ENCODE peak calls at places on chromosomes 4 and X, in seven cellular contexts. E is BJ, G is AG04450, V is AG10803, A is ascending aorta, N is cardiac fibroblast, P is IMR-90. I is an unnamed sample.

GRCh38 chr4:17111959-17112659 is 213.7 kb upstream of the LDB2 start:
- DNase-seq in V (no peak), A (no peak), E (no peak), N (peak; percentile 16), P (no peak), G (no peak), I (peak; percentile 21)

GRCh38 chr4:168569066-168569908 is 72.4 kb downstream of the PALLD start:
- DNase-seq in V (peak; percentile 40), G (no peak), N (peak; percentile 35), A (no peak), P (no peak), E (no peak), I (no peak)

GRCh38 chr4:98253499-98253898 is 7.7 kb upstream of the RAP1GDS1 start:
- DNase-seq in A (no peak), E (no peak), P (no peak), N (no peak), G (no peak), V (no peak), I (no peak)

GRCh38 chr4:56082809-56083208 is 134.1 kb downstream of the CEP135 start:
- DNase-seq in N (no peak), P (no peak), E (no peak), G (no peak), A (no peak), V (no peak), I (no peak)

GRCh38 chrX:73765776-73766465 is 202.9 kb downstream of the CHIC1 start:
- DNase-seq in G (no peak), V (no peak), A (no peak), E (no peak), P (no peak), N (no peak), I (no peak)

GRCh38 chr4:150253965-150254364 is 175.7 kb downstream of the DCLK2 start:
- DNase-seq in A (no peak), N (no peak), E (no peak), G (no peak), P (no peak), V (no peak), I (no peak)

GRCh38 chr4:8393593-8394038 is 46.9 kb downstream of the ACOX3 start:
- DNase-seq in G (peak; percentile 90), P (peak; percentile 97), N (peak; percentile 95), V (peak; percentile 98), A (no peak), E (peak; percentile 96), I (peak; percentile 98)

GRCh38 chrX:41313419-41313818 is 20.5 kb upstream of the DDX3X start:
- DNase-seq in P (peak; percentile 94), N (peak; percentile 51), V (peak; percentile 76), E (no peak), G (no peak), A (no peak), I (peak; percentile 74)

GRCh38 chr4:81447551-81448266 is 24.0 kb downstream of the RASGEF1B start:
- DNase-seq in G (no peak), V (no peak), E (no peak), N (no peak), A (no peak), P (peak; percentile 39), I (no peak)

GRCh38 chrX:114959729-114960128 is 57.7 kb downstream of the IL13RA2 start:
- DNase-seq in N (peak; percentile 43), A (no peak), E (no peak), G (no peak), P (peak; percentile 22), V (peak; percentile 23), I (no peak)

GRCh38 chr4:6335040-6335590 is 65.5 kb downstream of the WFS1 start:
- DNase-seq in G (no peak), E (no peak), P (no peak), V (no peak), A (no peak), N (no peak), I (no peak)

GRCh38 chr4:92265798-92266197 is 38.0 kb upstream of the GRID2 start:
- DNase-seq in A (no peak), G (no peak), N (no peak), V (no peak), E (no peak), P (no peak), I (no peak)

DNA sequence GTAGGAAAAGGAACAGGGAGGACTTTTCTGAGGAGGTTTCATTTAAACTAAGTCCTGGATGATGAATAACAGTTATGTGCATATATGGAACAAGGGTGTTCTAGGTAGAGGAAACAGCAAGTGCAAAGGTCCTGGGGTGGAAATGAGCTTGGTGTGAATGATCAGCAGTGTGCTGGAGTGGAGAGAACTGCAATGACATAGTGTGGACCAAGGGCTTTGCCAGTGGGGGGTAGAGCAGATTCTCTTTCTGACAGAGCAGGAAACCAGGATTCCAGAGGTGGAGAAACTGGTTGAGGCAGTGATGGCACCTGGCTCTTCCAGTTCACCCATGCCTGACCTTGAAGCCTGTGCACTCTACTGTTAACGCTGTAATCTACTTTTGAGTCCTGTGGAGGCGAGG is 1.7 kb downstream of the PPP1R3F start:
- DNase-seq in G (no peak), N (no peak), E (no peak), V (no peak), A (no peak), P (no peak), I (no peak)
- H3K4me3 ChIP-seq in G (no peak overlapping the region), N (no peak overlapping the region), E (no peak overlapping the region), V (no peak overlapping the region), A (peak overlapping the region; percentile 93), P (no peak overlapping the region), I (no peak overlapping the region)

GRCh38 chr4:734951-735350 is 29.3 kb downstream of the PCGF3 start:
- DNase-seq in N (no peak), P (no peak), G (no peak), E (no peak), A (no peak), V (no peak), I (no peak)

GRCh38 chr4:733631-733980 is 28.0 kb downstream of the PCGF3 start:
- DNase-seq in P (no peak), E (no peak), G (no peak), A (no peak), N (no peak), V (no peak), I (no peak)

GRCh38 chr4:732480-732879 is 26.8 kb downstream of the PCGF3 start:
- DNase-seq in G (no peak), V (no peak), E (no peak), P (no peak), N (no peak), A (no peak), I (no peak)

GRCh38 chr4:734075-734474 is 28.4 kb downstream of the PCGF3 start:
- DNase-seq in V (no peak), N (no peak), E (no peak), P (no peak), A (no peak), G (no peak), I (no peak)

DNA sequence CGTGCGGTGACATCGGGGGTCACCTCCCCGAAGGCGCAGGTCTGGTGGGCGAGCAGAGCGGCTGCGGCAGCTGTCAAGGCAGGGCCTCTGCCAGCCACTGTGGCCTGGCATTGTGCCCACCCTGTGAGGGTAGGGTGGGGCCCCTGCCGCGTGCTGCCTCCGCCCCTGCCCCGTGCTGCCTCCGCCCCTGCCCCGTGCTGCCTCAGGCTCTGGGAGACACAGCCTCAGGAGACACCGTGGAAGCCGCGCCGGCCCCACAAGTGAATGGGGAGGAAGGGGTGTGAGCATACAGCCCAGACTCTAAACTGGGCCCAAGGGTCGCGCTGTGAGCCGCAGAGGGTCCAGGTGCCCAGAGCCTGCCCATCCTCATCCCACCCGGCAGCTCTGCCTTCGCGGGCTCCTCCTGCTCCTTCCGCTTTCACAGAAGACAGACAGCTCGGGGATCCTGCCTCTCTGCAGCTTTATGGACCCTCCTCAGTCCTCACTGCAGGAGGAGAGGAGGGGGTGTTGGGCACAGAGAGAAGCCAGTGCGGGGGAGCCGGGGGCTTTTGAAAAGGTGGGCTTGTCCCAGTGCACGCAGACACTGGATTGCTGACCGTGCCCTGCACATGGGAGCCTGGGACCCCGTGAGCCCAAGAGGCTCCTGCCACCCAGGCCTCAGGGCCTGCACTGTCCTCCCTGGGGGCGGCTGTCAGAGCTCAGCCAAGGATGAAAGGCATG is 27.4 kb downstream of the PCGF3 start:
- DNase-seq in N (no peak), G (no peak), P (no peak), E (no peak), A (no peak), V (no peak), I (no peak)
- TF ChIP-seq CTCF in N (no peak), G (no peak), P (no peak), E (no peak), A (no peak), V (no peak), I (no peak)

GRCh38 chr4:111649308-111649707 is 495.9 kb upstream of the FAM241A start:
- DNase-seq in P (no peak), E (no peak), G (no peak), V (no peak), N (no peak), A (no peak), I (no peak)

GRCh38 chr4:111652206-111652605 is 493.0 kb upstream of the FAM241A start:
- DNase-seq in G (no peak), V (no peak), E (no peak), P (no peak), A (no peak), N (no peak), I (peak; percentile 31)

GRCh38 chr4:111650553-111651183 is 494.6 kb upstream of the FAM241A start:
- DNase-seq in V (no peak), P (no peak), A (no peak), N (no peak), G (no peak), E (no peak), I (no peak)

GRCh38 chr4:111648056-111648455 is 497.2 kb upstream of the FAM241A start:
- DNase-seq in A (no peak), V (no peak), G (no peak), N (no peak), E (no peak), P (no peak), I (no peak)

DNA sequence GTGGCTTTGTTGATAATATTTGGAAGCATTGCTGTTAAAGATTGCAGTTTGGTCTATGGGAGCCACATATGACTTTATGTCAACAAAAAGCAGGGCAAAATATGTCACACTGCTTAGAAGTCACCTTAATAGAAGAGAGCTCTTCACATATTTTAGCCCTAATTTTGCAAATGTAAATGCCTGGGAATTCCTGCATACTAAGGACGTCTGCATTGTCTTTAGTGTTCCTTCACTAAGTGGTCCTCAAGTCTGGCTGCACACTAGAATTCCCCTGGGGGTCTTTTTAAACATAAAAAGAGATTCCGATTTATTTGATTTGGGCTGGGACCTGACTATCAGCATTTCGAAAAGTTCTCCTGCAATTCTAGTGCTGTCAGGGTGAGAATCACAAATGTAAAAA is 495.1 kb upstream of the FAM241A start:
- DNase-seq in A (no peak), E (no peak), P (no peak), N (no peak), V (no peak), G (no peak), I (no peak)
- H3K4me3 ChIP-seq in A (no peak overlapping the region), E (no peak overlapping the region), P (no peak overlapping the region), N (no peak overlapping the region), V (no peak overlapping the region), G (no peak overlapping the region), I (no peak overlapping the region)

DNA sequence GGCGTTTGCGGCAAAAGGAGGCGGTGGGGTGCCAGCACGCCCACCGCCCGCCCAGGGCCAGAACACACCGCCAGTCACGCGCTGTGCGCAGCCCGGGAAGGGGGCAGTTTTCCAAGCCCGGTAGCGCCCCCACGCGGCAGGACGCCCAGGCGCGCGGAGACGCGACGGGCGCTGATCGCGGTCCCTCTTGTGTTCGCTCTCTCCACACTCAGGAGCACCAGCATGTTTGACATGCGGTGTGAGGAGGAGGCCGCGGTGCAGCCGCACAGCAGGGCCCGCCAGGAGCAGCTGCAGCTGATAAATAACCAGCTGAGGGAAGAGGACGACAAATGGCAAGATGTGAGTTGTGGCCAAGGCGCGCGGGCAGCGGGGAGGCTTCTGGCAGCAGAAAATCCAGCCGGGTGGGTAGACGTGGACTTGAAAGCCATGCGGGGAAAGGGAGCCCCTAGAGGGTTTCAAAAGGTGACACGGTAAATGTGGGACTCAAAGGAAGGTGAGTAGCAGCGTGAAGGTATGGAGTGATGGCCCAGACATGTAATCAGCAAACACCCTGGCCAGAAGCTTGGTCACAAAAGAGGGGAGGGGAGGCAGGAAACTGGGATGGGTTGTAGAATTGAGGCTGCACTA is 104.1 kb downstream of the PHOX2B start:
- DNase-seq in P (peak; percentile 16), G (no peak), A (no peak), N (peak; percentile 58), V (peak; percentile 24), E (no peak), I (peak; percentile 30)
- TF ChIP-seq CTCF in P (peak; percentile 52), G (peak; percentile 57), A (peak; percentile 96), N (peak; percentile 54), V (peak; percentile 59), E (peak; percentile 84), I (peak; percentile 93)